ENCODE peak calls at places on chromosomes 11 and 22, in seven cellular contexts. Y, E, N, T, I, Z and V are unnamed samples. For H3K27me3, the result is how much of the 10 kb centered on the place peaks cover.

GRCh38 chr11:975824-976223 is 50.2 kb downstream of the AP2A2 start:
- DNase-seq in Y (peak), E (no peak), N (no peak), T (no peak), I (no peak), Z (no peak), V (no peak)

GRCh38 chr22:49158741-49159564 is 668.7 kb downstream of the BRD1 start:
- DNase-seq in Y (no peak), E (no peak), N (no peak), T (no peak), I (peak), Z (no peak), V (no peak)

GRCh38 chr11:47854667-47855066 is 6.5 kb upstream of the NUP160 start:
- DNase-seq in Y (no peak), E (no peak), N (no peak), T (no peak), I (no peak), Z (no peak), V (no peak)

GRCh38 chr11:114058026-114058706 is 1.3 kb upstream of the ZBTB16 start:
- DNase-seq in Y (no peak), E (no peak), N (no peak), T (no peak), I (peak), Z (peak), V (no peak)

GRCh38 chr11:64007629-64008282 is 21.5 kb downstream of the OTUB1 start:
- DNase-seq in Y (no peak), E (no peak), N (no peak), T (no peak), I (peak), Z (peak), V (peak)

GRCh38 chr11:2091786-2092463 is 47.3 kb downstream of the IGF2 start:
- DNase-seq in Y (no peak), E (no peak), N (no peak), T (no peak), I (peak), Z (no peak), V (no peak)

GRCh38 chr22:42190274-42190673 is 59.7 kb upstream of the CYP2D6 start:
- DNase-seq in Y (no peak), E (no peak), N (no peak), T (no peak), I (no peak), Z (peak), V (no peak)

GRCh38 chr11:29018631-29019030 is 910.4 kb downstream of the METTL15 start:
- DNase-seq in Y (peak), E (no peak), N (no peak), T (no peak), I (no peak), Z (no peak), V (no peak)

GRCh38 chr22:41401781-41402648 is 20.3 kb downstream of the TEF start:
- DNase-seq in Y (peak), E (no peak), N (no peak), T (no peak), I (peak), Z (peak), V (peak)

GRCh38 chr11:75100314-75100713 is 3.6 kb upstream of the OR2AT4 start:
- DNase-seq in Y (peak), E (no peak), N (no peak), T (no peak), I (no peak), Z (no peak), V (no peak)

GRCh38 chr11:83681944-83682644 is 395.9 kb upstream of the CCDC90B start:
- DNase-seq in Y (no peak), E (no peak), N (no peak), T (no peak), I (no peak), Z (no peak), V (no peak)

GRCh38 chr11:23413057-23413456 is 552.8 kb upstream of the CCDC179 start:
- DNase-seq in Y (no peak), E (no peak), N (no peak), T (no peak), I (no peak), Z (no peak), V (no peak)

GRCh38 chr11:113014731-113015455 is 53.7 kb downstream of the NCAM1 start:
- DNase-seq in Y (no peak), E (no peak), N (no peak), T (no peak), I (peak), Z (peak), V (no peak)

GRCh38 chr11:3231851-3232744 is at the start of gene MRGPRE:
- DNase-seq in Y (no peak), E (no peak), N (no peak), T (no peak), I (peak), Z (peak), V (no peak)

GRCh38 chr11:56911312-56911711 is 77.4 kb upstream of the OR5AK2 start:
- DNase-seq in Y (no peak), E (no peak), N (no peak), T (no peak), I (no peak), Z (no peak), V (no peak)

GRCh38 chr11:74581954-74582547 is 10.3 kb upstream of the POLD3 start:
- DNase-seq in Y (no peak), E (no peak), N (no peak), T (no peak), I (no peak), Z (no peak), V (no peak)

GRCh38 chr22:38599466-38599865 is 29.5 kb upstream of the DMC1 start:
- DNase-seq in Y (no peak), E (no peak), N (no peak), T (no peak), I (no peak), Z (no peak), V (no peak)

GRCh38 chr11:1470681-1471611 is 15.6 kb downstream of the MOB2 start:
- DNase-seq in Y (no peak), E (no peak), N (no peak), T (no peak), I (peak), Z (no peak), V (no peak)

GRCh38 chr11:33376331-33377099 is 119.3 kb downstream of the HIPK3 start:
- DNase-seq in Y (no peak), E (no peak), N (no peak), T (no peak), I (no peak), Z (no peak), V (no peak)

GRCh38 chr11:12662101-12662500 is 12.1 kb upstream of the TEAD1 start:
- DNase-seq in Y (no peak), E (no peak), N (no peak), T (no peak), I (no peak), Z (no peak), V (no peak)

GRCh38 chr11:134406264-134407185 is 5.5 kb downstream of the B3GAT1 start:
- DNase-seq in Y (no peak), E (no peak), N (no peak), T (no peak), I (no peak), Z (no peak), V (no peak)

GRCh38 chr22:27836181-27836580 is 34.6 kb upstream of the MN1 start:
- DNase-seq in Y (no peak), E (no peak), N (no peak), T (no peak), I (peak), Z (no peak), V (no peak)

GRCh38 chr11:68213135-68213515 is at the start of gene KMT5B:
- DNase-seq in Y (peak), E (peak), N (peak), T (no peak), I (no peak), Z (peak), V (no peak)

GRCh38 chr22:41576877-41577276 is 12.8 kb downstream of the PMM1 start:
- DNase-seq in Y (no peak), E (no peak), N (peak), T (no peak), I (no peak), Z (peak), V (no peak)

GRCh38 chr11:34915136-34916013 is 804 bp downstream of the APIP start:
- DNase-seq in Y (no peak), E (no peak), N (no peak), T (no peak), I (no peak), Z (no peak), V (no peak)

GRCh38 chr11:122451911-122452310 is 203.6 kb upstream of the UBASH3B start:
- DNase-seq in Y (no peak), E (no peak), N (no peak), T (no peak), I (no peak), Z (no peak), V (no peak)

GRCh38 chr11:31882951-31883392 is 71.8 kb upstream of the PAX6 start:
- DNase-seq in Y (no peak), E (no peak), N (no peak), T (no peak), I (no peak), Z (no peak), V (no peak)

GRCh38 chr11:78828582-78829520 is 254.2 kb upstream of the NARS2 start:
- DNase-seq in Y (no peak), E (no peak), N (no peak), T (no peak), I (no peak), Z (no peak), V (no peak)

GRCh38 chr11:47443028-47443700 is 5.8 kb downstream of the RAPSN start:
- DNase-seq in Y (no peak), E (no peak), N (no peak), T (no peak), I (no peak), Z (no peak), V (no peak)

GRCh38 chr11:130472434-130472961 is 24.1 kb downstream of the ADAMTS15 start:
- DNase-seq in Y (no peak), E (no peak), N (no peak), T (no peak), I (no peak), Z (no peak), V (no peak)

GRCh38 chr11:73229321-73230275 is 11.5 kb downstream of the P2RY2 start:
- DNase-seq in Y (no peak), E (no peak), N (no peak), T (no peak), I (peak), Z (no peak), V (no peak)

GRCh38 chr11:107566569-107566968 is 1.0 kb upstream of the ALKBH8 start:
- DNase-seq in Y (no peak), E (no peak), N (no peak), T (no peak), I (no peak), Z (no peak), V (no peak)

GRCh38 chr22:40310081-40310770 is 36.1 kb upstream of the ADSL start:
- DNase-seq in Y (peak), E (no peak), N (no peak), T (no peak), I (peak), Z (no peak), V (no peak)

GRCh38 chr11:23359297-23359696 is 499.0 kb upstream of the CCDC179 start:
- DNase-seq in Y (peak), E (no peak), N (no peak), T (no peak), I (no peak), Z (peak), V (no peak)

GRCh38 chr11:69355346-69355940 is 61.5 kb downstream of the MYEOV start:
- DNase-seq in Y (no peak), E (no peak), N (no peak), T (no peak), I (no peak), Z (no peak), V (no peak)

GRCh38 chr11:118227865-118228785 is 3.3 kb upstream of the JAML start:
- DNase-seq in Y (no peak), E (no peak), N (no peak), T (no peak), I (no peak), Z (no peak), V (no peak)

GRCh38 chr11:44944181-44944852 is 6.4 kb downstream of the TP53I11 start:
- DNase-seq in Y (no peak), E (no peak), N (no peak), T (no peak), I (no peak), Z (no peak), V (no peak)

GRCh38 chr22:42217019-42217751 is 53.3 kb downstream of the TCF20 start:
- DNase-seq in Y (no peak), E (no peak), N (no peak), T (no peak), I (no peak), Z (no peak), V (no peak)

GRCh38 chr22:45881524-45881875 is 95.5 kb downstream of the WNT7B start:
- DNase-seq in Y (no peak), E (no peak), N (no peak), T (no peak), I (peak), Z (peak), V (no peak)
- H3K27me3 ChIP-seq in Y (half or more), E (under half), N (under half), T (under half), I (under half), Z (under half), V (half or more)

GRCh38 chr22:36689583-36689982 is 14.0 kb downstream of the CACNG2 start:
- DNase-seq in Y (no peak), E (no peak), N (no peak), T (no peak), I (no peak), Z (peak), V (no peak)

GRCh38 chr22:36692280-36692679 is 11.3 kb downstream of the CACNG2 start:
- DNase-seq in Y (no peak), E (no peak), N (no peak), T (no peak), I (no peak), Z (no peak), V (no peak)

GRCh38 chr22:36687516-36687915 is 16.0 kb downstream of the CACNG2 start:
- DNase-seq in Y (no peak), E (no peak), N (no peak), T (no peak), I (no peak), Z (no peak), V (no peak)

GRCh38 chr22:36691488-36691887 is 12.1 kb downstream of the CACNG2 start:
- DNase-seq in Y (no peak), E (no peak), N (no peak), T (no peak), I (no peak), Z (no peak), V (no peak)
- H3K27me3 ChIP-seq in Y (under half), E (under half), N (under half), T (under half), I (under half), Z (under half), V (under half)

GRCh38 chr11:65903068-65903481 is 2.9 kb upstream of the FOSL1 start:
- DNase-seq in Y (no peak), E (no peak), N (no peak), T (no peak), I (no peak), Z (no peak), V (no peak)
- H3K27me3 ChIP-seq in Y (under half), E (under half), N (under half), T (under half), I (under half), Z (under half), V (under half)

GRCh38 chr11:116532066-116532465 is 240.7 kb downstream of the BUD13 start:
- DNase-seq in Y (no peak), E (no peak), N (no peak), T (no peak), I (peak), Z (no peak), V (no peak)
- H3K27me3 ChIP-seq in Y (under half), E (under half), N (under half), T (under half), I (under half), Z (under half), V (under half)

DNA sequence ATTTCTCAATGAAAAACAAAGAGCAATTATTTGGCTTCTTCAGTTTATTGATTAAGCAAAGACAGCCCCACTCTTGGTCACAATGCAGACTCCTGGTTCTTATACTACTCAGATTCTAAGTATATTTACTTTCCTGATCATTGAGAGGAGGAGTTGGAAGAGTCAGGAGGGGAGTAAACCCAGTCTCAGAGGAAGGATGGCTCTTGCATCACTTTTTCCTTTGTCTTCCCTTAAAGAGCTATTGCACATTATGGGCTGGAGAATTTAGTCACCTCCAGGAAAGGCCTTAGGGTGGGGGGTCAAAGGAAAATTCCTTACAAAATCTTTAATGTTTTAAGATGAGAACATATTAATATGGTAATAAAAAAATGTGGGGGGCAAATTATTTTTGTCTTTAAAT is 8.1 kb downstream of the SLC17A6 start:
- DNase-seq in Y (no peak), E (no peak), N (no peak), T (no peak), I (no peak), Z (no peak), V (no peak)
- H3K27me3 ChIP-seq in Y (under half), E (under half), N (under half), T (under half), I (under half), Z (under half), V (under half)

DNA sequence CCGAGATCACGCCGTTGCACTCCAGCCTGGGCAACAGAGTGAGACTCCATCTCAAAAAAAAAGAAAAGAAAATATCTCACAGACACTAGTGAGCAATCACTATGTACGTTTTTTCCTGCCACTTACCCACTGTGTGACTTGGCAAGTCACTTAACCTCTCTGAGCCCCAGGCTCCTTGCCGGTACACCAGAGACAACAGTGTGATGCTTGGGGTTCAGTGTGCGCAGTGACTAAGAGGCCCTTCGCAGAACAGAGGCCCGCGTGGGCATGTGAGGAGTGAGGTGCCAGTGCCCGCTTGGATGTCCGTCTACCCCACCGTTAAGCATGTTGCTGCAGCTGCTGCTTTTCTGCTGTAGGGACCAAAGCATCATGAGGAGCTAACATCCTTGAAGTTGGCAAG is 6.7 kb downstream of the OAF start:
- DNase-seq in Y (no peak), E (no peak), N (no peak), T (no peak), I (no peak), Z (no peak), V (no peak)
- H3K27me3 ChIP-seq in Y (under half), E (under half), N (under half), T (under half), I (under half), Z (under half), V (under half)

GRCh38 chr11:110077866-110078325 is 15.3 kb upstream of the ZC3H12C start:
- DNase-seq in Y (no peak), E (no peak), N (no peak), T (no peak), I (no peak), Z (peak), V (no peak)
- H3K27me3 ChIP-seq in Y (under half), E (under half), N (under half), T (under half), I (under half), Z (under half), V (under half)

GRCh38 chr22:43331698-43332097 is 11.5 kb downstream of the SCUBE1 start:
- DNase-seq in Y (no peak), E (no peak), N (no peak), T (no peak), I (no peak), Z (no peak), V (no peak)
- H3K27me3 ChIP-seq in Y (under half), E (under half), N (under half), T (under half), I (under half), Z (under half), V (under half)

DNA sequence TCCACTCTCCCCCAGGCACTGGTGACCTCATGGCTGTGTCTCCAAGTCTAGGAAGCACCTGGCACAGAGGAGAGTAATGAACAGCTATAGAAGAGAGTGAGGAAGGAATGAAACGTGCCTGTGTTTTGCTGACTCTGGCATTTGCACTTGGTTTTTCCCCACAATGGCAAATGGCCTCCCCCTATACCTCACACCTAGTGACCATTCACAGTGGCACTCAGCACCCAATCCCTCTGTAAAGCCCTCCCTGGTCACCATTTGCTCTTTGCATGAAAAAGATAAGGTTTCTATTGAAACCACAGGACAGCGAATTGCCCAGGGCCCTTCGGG is 236.9 kb downstream of the GRIK4 start:
- DNase-seq in Y (no peak), E (no peak), N (no peak), T (no peak), I (no peak), Z (no peak), V (no peak)
- H3K27me3 ChIP-seq in Y (under half), E (under half), N (under half), T (under half), I (under half), Z (under half), V (under half)

GRCh38 chr22:35572552-35572951 is 31.9 kb downstream of the RASD2 start:
- DNase-seq in Y (no peak), E (no peak), N (no peak), T (no peak), I (no peak), Z (no peak), V (no peak)
- H3K27me3 ChIP-seq in Y (under half), E (under half), N (under half), T (under half), I (under half), Z (under half), V (under half)